ENCODE peak calls at places on chromosomes 1 and 21, in five cellular contexts. C is fibroblast of mammary gland, U is epithelial cell of esophagus, D is BJ, A is AG04450. G is an unnamed sample.

GRCh38 chr1:158026641-158027040 is 33.2 kb downstream of the KIRREL1 start:
- DNase-seq in U (no peak), D (no peak), C (no peak), A (no peak), G (no peak)

GRCh38 chr1:18464665-18465050 is 16.1 kb upstream of the KLHDC7A start:
- DNase-seq in A (no peak), C (no peak), D (no peak), U (peak), G (no peak)

GRCh38 chr1:68485431-68486022 is 11.4 kb downstream of the DEPDC1 start:
- DNase-seq in U (peak), C (no peak), D (no peak), A (no peak), G (no peak)

GRCh38 chr1:170857955-170858354 is 77.4 kb upstream of the MROH9 start:
- DNase-seq in C (no peak), D (no peak), U (no peak), A (no peak), G (no peak)

GRCh38 chr1:75430526-75430925 is 180.4 kb downstream of the SLC44A5 start:
- DNase-seq in D (no peak), A (no peak), U (peak), C (no peak), G (no peak)

GRCh38 chr21:32190491-32191144 is 88.2 kb downstream of the MIS18A start:
- DNase-seq in D (no peak), A (no peak), U (no peak), C (no peak), G (no peak)

GRCh38 chr1:107879338-107879737 is 85.6 kb downstream of the VAV3 start:
- DNase-seq in D (no peak), A (no peak), C (no peak), U (peak), G (no peak)

GRCh38 chr1:225933072-225933471 is 7.9 kb downstream of the LEFTY2 start:
- DNase-seq in C (peak), U (peak), D (no peak), A (peak), G (no peak)

GRCh38 chr1:43864111-43865045 is 69.2 kb upstream of the ARTN start:
- DNase-seq in C (no peak), D (no peak), U (no peak), A (no peak), G (no peak)

GRCh38 chr1:99407018-99407417 is 142.7 kb downstream of the PLPPR4 start:
- DNase-seq in A (no peak), C (peak), U (no peak), D (no peak), G (no peak)

GRCh38 chr1:77889240-77889637 is 815 bp downstream of the NEXN start:
- DNase-seq in A (peak), U (peak), C (peak), D (peak), G (no peak)

GRCh38 chr21:32094792-32095191 is 184.1 kb downstream of the MIS18A start:
- DNase-seq in U (no peak), A (no peak), C (peak), D (no peak), G (no peak)

GRCh38 chr1:229669333-229669732 is 43.3 kb downstream of the URB2 start:
- DNase-seq in U (no peak), A (no peak), C (peak), D (no peak), G (no peak)

GRCh38 chr1:96464159-96464558 is 257.4 kb upstream of the PTBP2 start:
- DNase-seq in A (no peak), D (no peak), U (no peak), C (no peak), G (no peak)

GRCh38 chr1:37723072-37723389 is 30.7 kb downstream of the CDCA8 start:
- DNase-seq in D (no peak), C (no peak), U (no peak), A (no peak), G (no peak)

GRCh38 chr1:226432586-226433360 is 24.9 kb upstream of the PARP1 start:
- DNase-seq in A (no peak), C (no peak), U (no peak), D (no peak), G (no peak)

GRCh38 chr1:94926365-94926914 is 470 bp downstream of the CNN3 start:
- DNase-seq in A (no peak), C (peak), U (peak), D (no peak), G (peak)

GRCh38 chr1:39321979-39322378 is 117.5 kb downstream of the MACF1 start:
- DNase-seq in A (no peak), C (no peak), D (no peak), U (no peak), G (no peak)

GRCh38 chr1:212981571-212982328 is 31.4 kb downstream of the VASH2 start:
- DNase-seq in U (no peak), D (no peak), A (no peak), C (no peak), G (no peak)

GRCh38 chr1:15283500-15283899 is 36.5 kb downstream of the FHAD1 start:
- DNase-seq in A (no peak), D (no peak), U (peak), C (peak), G (no peak)
- TF ChIP-seq CTCF in A (peak), D (no peak), U (peak), C (peak), G (no peak)

DNA sequence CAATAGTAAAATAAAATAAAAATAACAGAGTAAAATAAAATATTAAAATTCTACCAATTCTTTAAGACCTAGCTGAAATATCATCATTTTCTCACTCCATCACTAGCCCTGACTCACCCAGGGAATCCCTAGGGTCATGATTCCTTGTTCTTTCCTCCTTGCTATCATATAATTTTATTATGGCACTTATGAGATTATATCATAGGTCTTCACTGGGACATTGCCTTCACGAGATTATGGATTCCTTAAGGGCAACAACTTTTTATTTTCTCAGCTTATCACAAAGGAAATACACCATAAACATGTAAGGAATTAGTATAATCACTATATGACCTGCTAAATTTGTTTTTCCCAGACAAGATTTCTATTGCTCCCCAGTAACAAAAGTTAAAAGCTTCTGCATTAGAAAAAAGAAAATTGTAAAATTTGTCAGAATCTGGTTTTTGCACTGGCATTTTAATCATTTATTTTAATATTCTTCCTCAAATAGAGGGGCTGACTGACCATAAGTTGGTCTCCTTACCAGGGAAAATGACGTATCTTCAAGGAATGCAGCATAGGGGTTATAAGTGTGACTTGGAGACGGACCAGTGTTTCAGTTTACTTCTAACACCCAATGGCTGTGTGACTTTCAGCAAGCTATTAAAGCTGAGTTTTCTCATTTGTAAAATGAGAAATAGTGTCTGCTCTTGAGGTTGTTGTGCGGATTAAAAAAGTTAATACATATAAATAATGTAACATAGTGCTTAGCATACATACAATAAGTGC is 8.8 kb upstream of the CLCA4 start:
- DNase-seq in U (no peak), A (no peak), C (no peak), D (no peak), G (no peak)
- TF ChIP-seq CTCF in U (no peak), A (no peak), C (no peak), D (no peak), G (no peak)

DNA sequence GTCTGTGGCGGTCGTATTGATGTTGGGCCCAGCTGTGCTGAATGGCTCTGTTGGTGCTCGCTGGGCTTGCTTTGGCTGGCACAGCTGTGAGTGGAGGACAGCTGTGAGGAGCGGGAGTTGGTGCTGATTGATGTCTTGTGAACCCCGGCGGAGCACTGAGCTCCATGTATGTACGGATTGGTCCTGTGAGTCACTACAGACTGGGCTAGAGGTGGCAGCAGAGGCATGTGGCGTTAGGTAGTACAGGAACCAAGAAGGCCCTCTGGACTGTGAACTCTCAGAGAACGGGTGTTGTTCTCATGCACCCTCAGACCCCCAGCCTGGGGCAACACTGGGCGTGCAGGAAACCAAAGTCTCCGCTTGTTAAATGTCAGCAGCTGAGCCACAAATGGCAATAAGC is 209.0 kb downstream of the KIF26B start:
- DNase-seq in A (no peak), D (no peak), U (no peak), C (no peak), G (no peak)
- TF ChIP-seq CTCF in A (peak), D (peak), U (no peak), C (no peak), G (no peak)

GRCh38 chr1:202656951-202657646 is 53.2 kb downstream of the SYT2 start:
- DNase-seq in A (no peak), D (no peak), U (peak), C (peak), G (peak)
- TF ChIP-seq CTCF in A (peak), D (no peak), U (no peak), C (peak), G (peak)

GRCh38 chr1:234631721-234632125 is 21.7 kb upstream of the IRF2BP2 start:
- DNase-seq in A (no peak), U (peak), D (peak), C (peak), G (no peak)
- TF ChIP-seq CTCF in A (no peak), U (no peak), D (no peak), C (no peak), G (no peak)

GRCh38 chr1:103948526-103948925 is 198.8 kb downstream of the AMY1C start:
- DNase-seq in D (no peak), U (peak), C (peak), A (no peak), G (no peak)
- TF ChIP-seq CTCF in D (no peak), U (no peak), C (no peak), A (peak), G (peak)

GRCh38 chr1:162056043-162056442 is 13.4 kb upstream of the NOS1AP start:
- DNase-seq in A (peak), D (no peak), C (peak), U (peak), G (peak)
- TF ChIP-seq CTCF in A (peak), D (peak), C (peak), U (peak), G (peak)

G was measured in endothelial cell.